ENCODE peak calls at places on chromosomes 4 and X, in eight cellular contexts. H is EL; C is activated CD8-positive, alpha-beta memory T cell treated with anti-CD3 and anti-CD28 coated beads, Interleukin-2, amount 50 U/mL, for 4 hours; I is COR-L47; L is Daoy; W is kidney; X is NCI-H2107; Y is iPS-NIHi11. J is an unnamed sample.

GRCh38 chr4:112604590-112604989 is 32.1 kb downstream of the ZGRF1 start:
- DNase-seq in H (peak), I (peak), W (no peak), Y (peak), X (no peak), L (peak), C (peak), J (peak)

GRCh38 chr4:149999485-150000074 is 78.7 kb upstream of the DCLK2 start:
- DNase-seq in C (no peak), I (peak), Y (peak), H (peak), W (no peak), L (peak), X (peak), J (no peak)

GRCh38 chr4:132642196-132642817 is 506.8 kb upstream of the PCDH10 start:
- DNase-seq in Y (peak), W (no peak), I (peak), H (peak), L (peak), C (no peak), X (no peak), J (peak)

GRCh38 chr4:153785830-153786721 is 2.8 kb downstream of the SFRP2 start:
- DNase-seq in I (no peak), H (no peak), Y (no peak), C (no peak), L (no peak), W (no peak), X (no peak), J (no peak)

GRCh38 chrX:10288400-10288799 is 131.6 kb downstream of the CLCN4 start:
- DNase-seq in W (no peak), Y (no peak), L (no peak), X (no peak), I (no peak), H (peak), C (no peak), J (no peak)

GRCh38 chrX:45727761-45728160 is 527.1 kb upstream of the DIPK2B start:
- DNase-seq in C (no peak), X (no peak), Y (no peak), I (no peak), H (no peak), L (no peak), W (no peak), J (no peak)

GRCh38 chrX:49270249-49270921 is 792 bp downstream of the PPP1R3F start:
- DNase-seq in C (no peak), X (no peak), L (no peak), W (no peak), H (no peak), I (no peak), Y (no peak), J (no peak)

GRCh38 chr4:8039290-8039689 is 99.6 kb upstream of the AFAP1 start:
- DNase-seq in C (no peak), H (no peak), Y (no peak), X (peak), I (peak), L (no peak), W (no peak), J (no peak)

GRCh38 chr4:33739886-33740285 is 2504.4 kb downstream of the ARAP2 start:
- DNase-seq in Y (no peak), L (peak), W (no peak), X (no peak), I (no peak), H (peak), C (no peak), J (no peak)

GRCh38 chr4:186900232-186900900 is 176.7 kb upstream of the FAT1 start:
- DNase-seq in W (no peak), X (no peak), L (peak), I (no peak), H (peak), Y (no peak), C (no peak), J (peak)

GRCh38 chr4:87058272-87059073 is 123.7 kb downstream of the AFF1 start:
- DNase-seq in W (no peak), H (peak), Y (peak), C (peak), X (no peak), I (no peak), L (peak), J (no peak)

GRCh38 chr4:109406337-109406931 is 27.2 kb upstream of the SEC24B start:
- DNase-seq in W (no peak), C (no peak), L (peak), H (peak), I (peak), Y (peak), X (peak), J (peak)

GRCh38 chr4:169024762-169025161 is 14.7 kb upstream of the CBR4 start:
- DNase-seq in W (no peak), C (no peak), X (no peak), H (peak), L (peak), Y (peak), I (peak), J (no peak)

GRCh38 chrX:101208152-101208905 is 11.3 kb upstream of the DRP2 start:
- DNase-seq in W (no peak), Y (no peak), C (no peak), X (no peak), L (peak), I (no peak), H (peak), J (no peak)

GRCh38 chrX:11499076-11500044 is 166.4 kb downstream of the ARHGAP6 start:
- DNase-seq in H (peak), W (no peak), Y (no peak), C (no peak), L (peak), I (no peak), X (no peak), J (no peak)

GRCh38 chrX:150680974-150681373 is 12.2 kb upstream of the MTMR1 start:
- DNase-seq in L (no peak), X (peak), I (no peak), W (no peak), H (peak), Y (peak), C (no peak), J (no peak)